ENCODE peak calls at places on chromosomes 13 and 19, in nine cellular contexts. One of them, this sample, is unnamed.
A peak's percentile ranks its signal among the peaks of the same experiment; 100 is the strongest.

GRCh38 chr19:48868196-48868886 is at the start of gene PLEKHA4:
- DNase-seq in activated CD4-positive, alpha-beta T cell treated with anti-CD3 and anti-CD28 coated beads, Interleukin-2, amount 50 U/mL, for 24 hours: no peak
- DNase-seq in fibroblast of pulmonary artery: peak; percentile 58
- DNase-seq in body of pancreas: peak; percentile 38
- DNase-seq in amniotic stem cell: no peak
- DNase-seq in foreskin keratinocyte: peak; percentile 32
- DNase-seq in dermis microvascular lymphatic vessel endothelial cell: no peak
- DNase-seq in neural crest cell: no peak
- DNase-seq in cardiac muscle cell: no peak
- DNase-seq in this sample: peak; percentile 49

GRCh38 chr19:49331616-49332055 is 3.6 kb upstream of the CD37 start:
- DNase-seq in cardiac muscle cell: peak; percentile 36
- DNase-seq in activated CD4-positive, alpha-beta T cell treated with anti-CD3 and anti-CD28 coated beads, Interleukin-2, amount 50 U/mL, for 24 hours: peak; percentile 26
- DNase-seq in amniotic stem cell: no peak
- DNase-seq in neural crest cell: no peak
- DNase-seq in fibroblast of pulmonary artery: peak; percentile 60
- DNase-seq in body of pancreas: peak; percentile 29
- DNase-seq in foreskin keratinocyte: peak; percentile 20
- DNase-seq in dermis microvascular lymphatic vessel endothelial cell: no peak
- DNase-seq in this sample: no peak

GRCh38 chr13:28568286-28568685 is 73.4 kb upstream of the FLT1 start:
- DNase-seq in neural crest cell: no peak
- DNase-seq in amniotic stem cell: no peak
- DNase-seq in foreskin keratinocyte: no peak
- DNase-seq in fibroblast of pulmonary artery: peak; percentile 71
- DNase-seq in dermis microvascular lymphatic vessel endothelial cell: peak; percentile 15
- DNase-seq in activated CD4-positive, alpha-beta T cell treated with anti-CD3 and anti-CD28 coated beads, Interleukin-2, amount 50 U/mL, for 24 hours: no peak
- DNase-seq in body of pancreas: peak; percentile 86
- DNase-seq in cardiac muscle cell: peak; percentile 90
- DNase-seq in this sample: peak; percentile 36

GRCh38 chr13:38086013-38086412 is 216.4 kb upstream of the TRPC4 start:
- DNase-seq in fibroblast of pulmonary artery: no peak
- DNase-seq in dermis microvascular lymphatic vessel endothelial cell: no peak
- DNase-seq in amniotic stem cell: no peak
- DNase-seq in neural crest cell: no peak
- DNase-seq in body of pancreas: no peak
- DNase-seq in foreskin keratinocyte: no peak
- DNase-seq in cardiac muscle cell: no peak
- DNase-seq in activated CD4-positive, alpha-beta T cell treated with anti-CD3 and anti-CD28 coated beads, Interleukin-2, amount 50 U/mL, for 24 hours: no peak
- DNase-seq in this sample: no peak

GRCh38 chr13:75635101-75635620 is 969 bp upstream of the LMO7 start:
- DNase-seq in foreskin keratinocyte: no peak
- DNase-seq in activated CD4-positive, alpha-beta T cell treated with anti-CD3 and anti-CD28 coated beads, Interleukin-2, amount 50 U/mL, for 24 hours: no peak
- DNase-seq in amniotic stem cell: no peak
- DNase-seq in body of pancreas: no peak
- DNase-seq in neural crest cell: no peak
- DNase-seq in fibroblast of pulmonary artery: no peak
- DNase-seq in cardiac muscle cell: no peak
- DNase-seq in dermis microvascular lymphatic vessel endothelial cell: no peak
- DNase-seq in this sample: no peak

GRCh38 chr19:6417713-6418561 is 6.7 kb downstream of the KHSRP start:
- DNase-seq in cardiac muscle cell: no peak
- DNase-seq in body of pancreas: no peak
- DNase-seq in neural crest cell: no peak
- DNase-seq in activated CD4-positive, alpha-beta T cell treated with anti-CD3 and anti-CD28 coated beads, Interleukin-2, amount 50 U/mL, for 24 hours: no peak
- DNase-seq in foreskin keratinocyte: no peak
- DNase-seq in dermis microvascular lymphatic vessel endothelial cell: no peak
- DNase-seq in amniotic stem cell: no peak
- DNase-seq in fibroblast of pulmonary artery: peak; percentile 28
- DNase-seq in this sample: no peak

GRCh38 chr13:93505104-93505952 is 278.7 kb downstream of the GPC6 start:
- DNase-seq in neural crest cell: no peak
- DNase-seq in fibroblast of pulmonary artery: peak; percentile 42
- DNase-seq in activated CD4-positive, alpha-beta T cell treated with anti-CD3 and anti-CD28 coated beads, Interleukin-2, amount 50 U/mL, for 24 hours: no peak
- DNase-seq in body of pancreas: no peak
- DNase-seq in dermis microvascular lymphatic vessel endothelial cell: no peak
- DNase-seq in amniotic stem cell: no peak
- DNase-seq in cardiac muscle cell: peak; percentile 36
- DNase-seq in foreskin keratinocyte: peak; percentile 3
- DNase-seq in this sample: no peak

GRCh38 chr19:35612559-35613321 is at the start of gene HAUS5:
- DNase-seq in neural crest cell: peak; percentile 93
- DNase-seq in dermis microvascular lymphatic vessel endothelial cell: peak; percentile 74
- DNase-seq in fibroblast of pulmonary artery: peak; percentile 90
- DNase-seq in body of pancreas: peak; percentile 95
- DNase-seq in activated CD4-positive, alpha-beta T cell treated with anti-CD3 and anti-CD28 coated beads, Interleukin-2, amount 50 U/mL, for 24 hours: peak; percentile 96
- DNase-seq in cardiac muscle cell: peak; percentile 91
- DNase-seq in foreskin keratinocyte: peak; percentile 87
- DNase-seq in amniotic stem cell: peak; percentile 84
- DNase-seq in this sample: peak; percentile 96

GRCh38 chr19:49869009-49869483 is 1.7 kb upstream of the PNKP start:
- DNase-seq in neural crest cell: no peak
- DNase-seq in body of pancreas: no peak
- DNase-seq in dermis microvascular lymphatic vessel endothelial cell: no peak
- DNase-seq in amniotic stem cell: no peak
- DNase-seq in foreskin keratinocyte: no peak
- DNase-seq in activated CD4-positive, alpha-beta T cell treated with anti-CD3 and anti-CD28 coated beads, Interleukin-2, amount 50 U/mL, for 24 hours: no peak
- DNase-seq in cardiac muscle cell: no peak
- DNase-seq in fibroblast of pulmonary artery: no peak
- DNase-seq in this sample: no peak

GRCh38 chr19:13103585-13103923 is 896 bp upstream of the LYL1 start:
- DNase-seq in foreskin keratinocyte: no peak
- DNase-seq in fibroblast of pulmonary artery: no peak
- DNase-seq in cardiac muscle cell: no peak
- DNase-seq in body of pancreas: no peak
- DNase-seq in dermis microvascular lymphatic vessel endothelial cell: no peak
- DNase-seq in neural crest cell: no peak
- DNase-seq in activated CD4-positive, alpha-beta T cell treated with anti-CD3 and anti-CD28 coated beads, Interleukin-2, amount 50 U/mL, for 24 hours: no peak
- DNase-seq in amniotic stem cell: no peak
- DNase-seq in this sample: no peak

GRCh38 chr19:42024622-42025111 is 30.6 kb upstream of the ATP1A3 start:
- DNase-seq in foreskin keratinocyte: no peak
- DNase-seq in body of pancreas: peak; percentile 19
- DNase-seq in neural crest cell: no peak
- DNase-seq in activated CD4-positive, alpha-beta T cell treated with anti-CD3 and anti-CD28 coated beads, Interleukin-2, amount 50 U/mL, for 24 hours: no peak
- DNase-seq in fibroblast of pulmonary artery: peak; percentile 40
- DNase-seq in dermis microvascular lymphatic vessel endothelial cell: no peak
- DNase-seq in cardiac muscle cell: peak; percentile 40
- DNase-seq in amniotic stem cell: no peak
- DNase-seq in this sample: peak; percentile 13

GRCh38 chr19:16457954-16458331 is 13.8 kb downstream of the EPS15L1 start:
- DNase-seq in neural crest cell: no peak
- DNase-seq in cardiac muscle cell: no peak
- DNase-seq in body of pancreas: no peak
- DNase-seq in foreskin keratinocyte: no peak
- DNase-seq in fibroblast of pulmonary artery: no peak
- DNase-seq in dermis microvascular lymphatic vessel endothelial cell: no peak
- DNase-seq in amniotic stem cell: no peak
- DNase-seq in activated CD4-positive, alpha-beta T cell treated with anti-CD3 and anti-CD28 coated beads, Interleukin-2, amount 50 U/mL, for 24 hours: no peak
- DNase-seq in this sample: no peak

GRCh38 chr13:111216166-111216960 is 101.3 kb downstream of the ARHGEF7 start:
- DNase-seq in amniotic stem cell: no peak
- DNase-seq in cardiac muscle cell: peak; percentile 72
- DNase-seq in fibroblast of pulmonary artery: peak; percentile 45
- DNase-seq in dermis microvascular lymphatic vessel endothelial cell: no peak
- DNase-seq in foreskin keratinocyte: no peak
- DNase-seq in neural crest cell: no peak
- DNase-seq in body of pancreas: no peak
- DNase-seq in activated CD4-positive, alpha-beta T cell treated with anti-CD3 and anti-CD28 coated beads, Interleukin-2, amount 50 U/mL, for 24 hours: no peak
- DNase-seq in this sample: peak; percentile 38

GRCh38 chr19:46634656-46635218 is 1.3 kb downstream of the GNG8 start:
- DNase-seq in activated CD4-positive, alpha-beta T cell treated with anti-CD3 and anti-CD28 coated beads, Interleukin-2, amount 50 U/mL, for 24 hours: no peak
- DNase-seq in fibroblast of pulmonary artery: no peak
- DNase-seq in amniotic stem cell: no peak
- DNase-seq in foreskin keratinocyte: no peak
- DNase-seq in body of pancreas: no peak
- DNase-seq in dermis microvascular lymphatic vessel endothelial cell: no peak
- DNase-seq in cardiac muscle cell: no peak
- DNase-seq in neural crest cell: no peak
- DNase-seq in this sample: no peak

GRCh38 chr13:44259045-44260042 is 114.3 kb upstream of the SERP2 start:
- DNase-seq in foreskin keratinocyte: peak; percentile 25
- DNase-seq in amniotic stem cell: no peak
- DNase-seq in neural crest cell: no peak
- DNase-seq in fibroblast of pulmonary artery: peak; percentile 68
- DNase-seq in body of pancreas: peak; percentile 54
- DNase-seq in dermis microvascular lymphatic vessel endothelial cell: no peak
- DNase-seq in cardiac muscle cell: no peak
- DNase-seq in activated CD4-positive, alpha-beta T cell treated with anti-CD3 and anti-CD28 coated beads, Interleukin-2, amount 50 U/mL, for 24 hours: peak; percentile 41
- DNase-seq in this sample: peak; percentile 48

GRCh38 chr13:110010433-110011135 is 224.2 kb upstream of the IRS2 start:
- DNase-seq in amniotic stem cell: no peak
- DNase-seq in body of pancreas: no peak
- DNase-seq in dermis microvascular lymphatic vessel endothelial cell: no peak
- DNase-seq in foreskin keratinocyte: no peak
- DNase-seq in activated CD4-positive, alpha-beta T cell treated with anti-CD3 and anti-CD28 coated beads, Interleukin-2, amount 50 U/mL, for 24 hours: no peak
- DNase-seq in neural crest cell: no peak
- DNase-seq in fibroblast of pulmonary artery: peak; percentile 37
- DNase-seq in cardiac muscle cell: no peak
- DNase-seq in this sample: no peak

GRCh38 chr19:389246-389934 is 19.6 kb downstream of the C2CD4C start:
- DNase-seq in fibroblast of pulmonary artery: no peak
- DNase-seq in foreskin keratinocyte: peak; percentile 73
- DNase-seq in body of pancreas: no peak
- DNase-seq in cardiac muscle cell: peak; percentile 30
- DNase-seq in dermis microvascular lymphatic vessel endothelial cell: no peak
- DNase-seq in neural crest cell: no peak
- DNase-seq in activated CD4-positive, alpha-beta T cell treated with anti-CD3 and anti-CD28 coated beads, Interleukin-2, amount 50 U/mL, for 24 hours: no peak
- DNase-seq in amniotic stem cell: no peak
- DNase-seq in this sample: no peak

GRCh38 chr19:2123682-2124387 is 27.1 kb downstream of the IZUMO4 start:
- DNase-seq in amniotic stem cell: no peak
- DNase-seq in dermis microvascular lymphatic vessel endothelial cell: no peak
- DNase-seq in body of pancreas: no peak
- DNase-seq in cardiac muscle cell: peak; percentile 59
- DNase-seq in foreskin keratinocyte: no peak
- DNase-seq in activated CD4-positive, alpha-beta T cell treated with anti-CD3 and anti-CD28 coated beads, Interleukin-2, amount 50 U/mL, for 24 hours: no peak
- DNase-seq in fibroblast of pulmonary artery: peak; percentile 10
- DNase-seq in neural crest cell: peak; percentile 29
- DNase-seq in this sample: no peak

GRCh38 chr19:46631481-46631880 is 4.5 kb downstream of the GNG8 start:
- DNase-seq in cardiac muscle cell: no peak
- DNase-seq in activated CD4-positive, alpha-beta T cell treated with anti-CD3 and anti-CD28 coated beads, Interleukin-2, amount 50 U/mL, for 24 hours: no peak
- DNase-seq in fibroblast of pulmonary artery: peak; percentile 62
- DNase-seq in dermis microvascular lymphatic vessel endothelial cell: no peak
- DNase-seq in amniotic stem cell: no peak
- DNase-seq in foreskin keratinocyte: peak; percentile 28
- DNase-seq in body of pancreas: no peak
- DNase-seq in neural crest cell: no peak
- DNase-seq in this sample: no peak

GRCh38 chr13:101155920-101156319 is 260.4 kb downstream of the NALCN start:
- DNase-seq in body of pancreas: no peak
- DNase-seq in fibroblast of pulmonary artery: no peak
- DNase-seq in neural crest cell: no peak
- DNase-seq in dermis microvascular lymphatic vessel endothelial cell: no peak
- DNase-seq in foreskin keratinocyte: no peak
- DNase-seq in amniotic stem cell: no peak
- DNase-seq in activated CD4-positive, alpha-beta T cell treated with anti-CD3 and anti-CD28 coated beads, Interleukin-2, amount 50 U/mL, for 24 hours: no peak
- DNase-seq in cardiac muscle cell: no peak
- DNase-seq in this sample: no peak

GRCh38 chr13:50400035-50400726 is 384.9 kb downstream of the KCNRG start:
- DNase-seq in cardiac muscle cell: peak; percentile 32
- DNase-seq in dermis microvascular lymphatic vessel endothelial cell: no peak
- DNase-seq in fibroblast of pulmonary artery: peak; percentile 50
- DNase-seq in amniotic stem cell: no peak
- DNase-seq in foreskin keratinocyte: no peak
- DNase-seq in neural crest cell: no peak
- DNase-seq in body of pancreas: peak; percentile 42
- DNase-seq in activated CD4-positive, alpha-beta T cell treated with anti-CD3 and anti-CD28 coated beads, Interleukin-2, amount 50 U/mL, for 24 hours: no peak
- DNase-seq in this sample: no peak

GRCh38 chr19:50639121-50640112 is at the start of gene SYT3:
- DNase-seq in amniotic stem cell: no peak
- DNase-seq in activated CD4-positive, alpha-beta T cell treated with anti-CD3 and anti-CD28 coated beads, Interleukin-2, amount 50 U/mL, for 24 hours: no peak
- DNase-seq in foreskin keratinocyte: no peak
- DNase-seq in cardiac muscle cell: peak; percentile 80
- DNase-seq in body of pancreas: peak; percentile 60
- DNase-seq in dermis microvascular lymphatic vessel endothelial cell: no peak
- DNase-seq in neural crest cell: peak; percentile 57
- DNase-seq in fibroblast of pulmonary artery: peak; percentile 53
- DNase-seq in this sample: peak; percentile 20

GRCh38 chr13:29594710-29595379 is 643 bp downstream of the SLC7A1 start:
- DNase-seq in neural crest cell: peak; percentile 32
- DNase-seq in amniotic stem cell: peak; percentile 60
- DNase-seq in dermis microvascular lymphatic vessel endothelial cell: no peak
- DNase-seq in cardiac muscle cell: peak; percentile 68
- DNase-seq in activated CD4-positive, alpha-beta T cell treated with anti-CD3 and anti-CD28 coated beads, Interleukin-2, amount 50 U/mL, for 24 hours: peak; percentile 68
- DNase-seq in body of pancreas: peak; percentile 74
- DNase-seq in fibroblast of pulmonary artery: peak; percentile 66
- DNase-seq in foreskin keratinocyte: no peak
- DNase-seq in this sample: peak; percentile 65

GRCh38 chr19:46731007-46731501 is 14.1 kb upstream of the PRKD2 start:
- DNase-seq in fibroblast of pulmonary artery: peak; percentile 88
- DNase-seq in cardiac muscle cell: no peak
- DNase-seq in body of pancreas: no peak
- DNase-seq in activated CD4-positive, alpha-beta T cell treated with anti-CD3 and anti-CD28 coated beads, Interleukin-2, amount 50 U/mL, for 24 hours: no peak
- DNase-seq in amniotic stem cell: peak; percentile 80
- DNase-seq in dermis microvascular lymphatic vessel endothelial cell: peak; percentile 69
- DNase-seq in foreskin keratinocyte: peak; percentile 62
- DNase-seq in neural crest cell: no peak
- DNase-seq in this sample: no peak

GRCh38 chr13:97226013-97226412 is 3.9 kb downstream of the MBNL2 start:
- DNase-seq in foreskin keratinocyte: no peak
- DNase-seq in neural crest cell: no peak
- DNase-seq in fibroblast of pulmonary artery: no peak
- DNase-seq in amniotic stem cell: no peak
- DNase-seq in activated CD4-positive, alpha-beta T cell treated with anti-CD3 and anti-CD28 coated beads, Interleukin-2, amount 50 U/mL, for 24 hours: no peak
- DNase-seq in dermis microvascular lymphatic vessel endothelial cell: no peak
- DNase-seq in cardiac muscle cell: no peak
- DNase-seq in body of pancreas: peak; percentile 44
- DNase-seq in this sample: no peak

GRCh38 chr19:40300668-40301067 is 15.5 kb upstream of the AKT2 start:
- DNase-seq in fibroblast of pulmonary artery: no peak
- DNase-seq in neural crest cell: no peak
- DNase-seq in dermis microvascular lymphatic vessel endothelial cell: no peak
- DNase-seq in foreskin keratinocyte: no peak
- DNase-seq in cardiac muscle cell: no peak
- DNase-seq in amniotic stem cell: no peak
- DNase-seq in body of pancreas: no peak
- DNase-seq in activated CD4-positive, alpha-beta T cell treated with anti-CD3 and anti-CD28 coated beads, Interleukin-2, amount 50 U/mL, for 24 hours: no peak
- DNase-seq in this sample: no peak

GRCh38 chr19:4709440-4710280 is 14.0 kb downstream of the DPP9 start:
- DNase-seq in fibroblast of pulmonary artery: no peak
- DNase-seq in foreskin keratinocyte: no peak
- DNase-seq in cardiac muscle cell: no peak
- DNase-seq in dermis microvascular lymphatic vessel endothelial cell: no peak
- DNase-seq in amniotic stem cell: no peak
- DNase-seq in neural crest cell: no peak
- DNase-seq in body of pancreas: peak; percentile 85
- DNase-seq in activated CD4-positive, alpha-beta T cell treated with anti-CD3 and anti-CD28 coated beads, Interleukin-2, amount 50 U/mL, for 24 hours: no peak
- DNase-seq in this sample: no peak

GRCh38 chr13:65965496-65965895 is 1264.6 kb downstream of the PCDH9 start:
- DNase-seq in body of pancreas: no peak
- DNase-seq in foreskin keratinocyte: peak; percentile 10
- DNase-seq in neural crest cell: no peak
- DNase-seq in cardiac muscle cell: no peak
- DNase-seq in fibroblast of pulmonary artery: peak; percentile 44
- DNase-seq in activated CD4-positive, alpha-beta T cell treated with anti-CD3 and anti-CD28 coated beads, Interleukin-2, amount 50 U/mL, for 24 hours: no peak
- DNase-seq in amniotic stem cell: peak; percentile 10
- DNase-seq in dermis microvascular lymphatic vessel endothelial cell: no peak
- DNase-seq in this sample: no peak

GRCh38 chr13:97895383-97895782 is 58.1 kb upstream of the IPO5 start:
- DNase-seq in fibroblast of pulmonary artery: no peak
- DNase-seq in foreskin keratinocyte: no peak
- DNase-seq in activated CD4-positive, alpha-beta T cell treated with anti-CD3 and anti-CD28 coated beads, Interleukin-2, amount 50 U/mL, for 24 hours: no peak
- DNase-seq in body of pancreas: no peak
- DNase-seq in neural crest cell: no peak
- DNase-seq in cardiac muscle cell: no peak
- DNase-seq in amniotic stem cell: no peak
- DNase-seq in dermis microvascular lymphatic vessel endothelial cell: no peak
- DNase-seq in this sample: no peak

GRCh38 chr19:19575411-19575810 is 37.3 kb downstream of the CILP2 start:
- DNase-seq in fibroblast of pulmonary artery: no peak
- DNase-seq in amniotic stem cell: no peak
- DNase-seq in activated CD4-positive, alpha-beta T cell treated with anti-CD3 and anti-CD28 coated beads, Interleukin-2, amount 50 U/mL, for 24 hours: no peak
- DNase-seq in cardiac muscle cell: no peak
- DNase-seq in body of pancreas: no peak
- DNase-seq in dermis microvascular lymphatic vessel endothelial cell: no peak
- DNase-seq in foreskin keratinocyte: no peak
- DNase-seq in neural crest cell: no peak
- DNase-seq in this sample: no peak

GRCh38 chr13:27172495-27172842 is 858 bp upstream of the USP12 start:
- DNase-seq in neural crest cell: no peak
- DNase-seq in cardiac muscle cell: no peak
- DNase-seq in dermis microvascular lymphatic vessel endothelial cell: no peak
- DNase-seq in fibroblast of pulmonary artery: peak; percentile 72
- DNase-seq in amniotic stem cell: peak; percentile 13
- DNase-seq in activated CD4-positive, alpha-beta T cell treated with anti-CD3 and anti-CD28 coated beads, Interleukin-2, amount 50 U/mL, for 24 hours: no peak
- DNase-seq in foreskin keratinocyte: no peak
- DNase-seq in body of pancreas: no peak
- DNase-seq in this sample: no peak

This sample was measured in transverse colon.